ENCODE peak calls at places on chromosomes 16 and 17, in ten cellular contexts. K is CD8-positive, alpha-beta T cell; Y is A549; F is tibial artery; H is iPS DF 6.9; G is CD4-positive, alpha-beta memory T cell; A is neuronal stem cell; Z is IMR-90; R is pancreas; J is suprapubic skin. U is an unnamed sample.

GRCh38 chr17:43398724-43399595 is at the start of gene ARL4D:
- DNase-seq in K (peak; percentile 83), G (peak; percentile 77), Z (peak; percentile 70), F (peak; percentile 92), J (peak; percentile 94), Y (peak; percentile 82), H (peak; percentile 52), A (peak; percentile 86), R (peak; percentile 87), U (peak; percentile 93)

GRCh38 chr17:77163521-77164280 is 22.9 kb downstream of the SEC14L1 start:
- DNase-seq in F (no peak), A (no peak), Y (no peak), H (no peak), K (no peak), Z (no peak), J (no peak), R (no peak), G (no peak), U (no peak)

GRCh38 chr16:89720520-89720858 is 209 bp downstream of the VPS9D1 start:
- DNase-seq in Y (no peak), F (no peak), J (no peak), Z (no peak), G (no peak), R (peak; percentile 78), H (no peak), A (peak; percentile 63), K (peak; percentile 15), U (peak; percentile 40)

GRCh38 chr16:30941600-30942420 is 7.1 kb upstream of the ORAI3 start:
- DNase-seq in Z (peak; percentile 58), G (peak; percentile 60), J (peak; percentile 86), F (no peak), R (peak; percentile 85), H (no peak), Y (peak; percentile 77), A (peak; percentile 56), K (peak; percentile 43), U (peak; percentile 84)

GRCh38 chr16:12971216-12971615 is 69.8 kb downstream of the SHISA9 start:
- DNase-seq in K (no peak), Z (no peak), Y (peak; percentile 61), R (no peak), F (no peak), A (no peak), G (no peak), J (no peak), H (no peak), U (no peak)

GRCh38 chr17:78611636-78612035 is 34.4 kb upstream of the DNAH17 start:
- DNase-seq in R (no peak), J (no peak), G (no peak), F (no peak), A (no peak), H (no peak), K (no peak), Z (peak; percentile 59), Y (no peak), U (no peak)

GRCh38 chr16:46482895-46483294 is 138.3 kb downstream of the SHCBP1 start:
- DNase-seq in H (no peak), A (no peak), Z (no peak), F (no peak), G (no peak), Y (peak; percentile 4), R (no peak), K (no peak), J (no peak), U (no peak)

GRCh38 chr17:8137645-8138342 is 13.9 kb upstream of the HES7 start:
- DNase-seq in Y (no peak), H (no peak), G (no peak), A (no peak), F (peak; percentile 23), R (peak; percentile 12), K (no peak), Z (no peak), J (peak; percentile 64), U (no peak)

GRCh38 chr16:56932588-56933265 is 785 bp downstream of the HERPUD1 start:
- DNase-seq in A (peak; percentile 45), Y (peak; percentile 81), G (peak; percentile 38), Z (peak; percentile 69), R (peak; percentile 79), H (no peak), K (peak; percentile 31), F (peak; percentile 94), J (peak; percentile 89), U (peak; percentile 81)

GRCh38 chr17:80797741-80798594 is 193.7 kb upstream of the CHMP6 start:
- DNase-seq in J (no peak), H (no peak), R (no peak), G (no peak), Z (no peak), F (no peak), Y (no peak), K (no peak), A (no peak), U (no peak)

DNA sequence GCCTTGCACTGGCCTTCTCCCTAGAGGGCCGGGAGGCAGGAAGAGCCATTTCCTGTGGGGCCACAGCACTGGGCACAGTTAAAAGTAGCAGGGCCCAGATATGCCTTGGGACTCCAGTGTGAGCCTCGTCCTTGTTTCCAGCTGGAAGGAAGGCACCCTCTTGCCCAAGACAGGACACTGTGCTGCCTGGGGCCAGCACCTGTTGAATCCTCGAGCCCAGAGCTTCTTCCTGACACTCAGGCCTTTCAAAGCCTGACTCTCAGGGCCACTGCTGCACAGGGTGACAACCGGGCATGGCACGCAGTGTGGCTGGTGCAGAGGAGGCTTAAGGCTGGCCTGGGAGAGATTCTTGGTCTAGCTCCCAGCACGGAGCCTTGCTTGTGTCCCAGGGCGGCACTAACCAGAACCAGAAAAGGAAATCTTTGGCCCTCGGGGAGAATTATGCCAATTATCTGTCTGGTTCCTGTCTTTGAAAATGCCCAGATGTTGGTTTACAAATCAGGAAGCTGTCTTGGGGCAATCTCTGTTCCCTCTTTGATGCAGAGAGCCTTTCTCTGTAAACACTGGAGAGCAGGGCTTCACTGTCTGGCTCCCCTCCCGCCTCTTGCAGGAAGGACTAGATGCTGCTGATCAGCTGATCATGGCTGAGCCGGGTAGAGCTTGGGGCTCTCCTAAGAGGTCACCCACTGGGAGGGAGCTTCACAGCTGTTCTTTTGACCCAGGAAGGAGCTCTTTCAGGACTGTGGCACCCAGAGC is 11.1 kb downstream of the LDHD start:
- DNase-seq in G (no peak), F (peak; percentile 69), H (no peak), Y (no peak), R (no peak), Z (peak; percentile 37), A (no peak), J (peak; percentile 69), K (no peak), U (no peak)
- H3K4me1 ChIP-seq in G (peaks cover 61% of the 10 kb centered on the region), F (peaks cover 25% of the 10 kb centered on the region), H (peaks cover 2% of the 10 kb centered on the region), Y (peaks cover 26% of the 10 kb centered on the region), R (peaks cover 19% of the 10 kb centered on the region), Z (peaks cover 43% of the 10 kb centered on the region), A (peaks cover 15% of the 10 kb centered on the region), J (peaks cover 57% of the 10 kb centered on the region), K (peaks cover 20% of the 10 kb centered on the region), U (no peaks in the 10 kb centered on the region)

GRCh38 chr17:56173958-56174357 is 20.7 kb downstream of the ANKFN1 start:
- DNase-seq in A (no peak), Y (no peak), F (no peak), J (no peak), G (no peak), Z (no peak), K (no peak), R (no peak), H (no peak), U (no peak)
- H3K9me3 ChIP-seq in A (no peaks in the 10 kb centered on the region), Y (no peaks in the 10 kb centered on the region), F (no peaks in the 10 kb centered on the region), J (no peaks in the 10 kb centered on the region), G (no peaks in the 10 kb centered on the region), Z (no peaks in the 10 kb centered on the region), K (no peaks in the 10 kb centered on the region), R (no peaks in the 10 kb centered on the region), H (no peaks in the 10 kb centered on the region), U (no peaks in the 10 kb centered on the region)

DNA sequence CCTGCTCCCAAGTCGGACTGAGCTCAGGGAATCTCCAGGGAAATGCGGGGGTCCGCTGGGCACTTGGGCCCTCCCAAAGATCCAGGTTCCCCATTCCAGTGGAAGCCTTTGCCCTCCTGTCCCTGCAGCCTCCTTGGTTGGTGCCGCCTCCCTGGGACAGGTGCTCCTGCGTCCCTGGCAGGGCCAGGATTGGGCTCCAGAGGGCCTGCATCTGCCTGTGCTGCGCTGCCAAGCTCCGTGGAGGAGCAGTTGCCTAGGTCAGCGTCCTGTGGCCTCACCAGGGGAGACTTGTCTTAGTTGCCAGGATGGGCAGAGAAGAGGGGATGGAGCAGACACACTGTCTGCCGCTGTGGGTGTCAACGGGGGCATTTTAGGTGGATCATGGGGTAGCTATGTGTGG is 67.1 kb downstream of the MSI2 start:
- DNase-seq in R (no peak), G (no peak), K (no peak), Y (no peak), H (no peak), J (no peak), Z (no peak), F (no peak), A (no peak), U (no peak)
- H3K4me1 ChIP-seq in R (no peaks in the 10 kb centered on the region), G (no peaks in the 10 kb centered on the region), K (no peaks in the 10 kb centered on the region), Y (peaks cover under 1% of the 10 kb centered on the region), H (no peaks in the 10 kb centered on the region), J (no peaks in the 10 kb centered on the region), Z (no peaks in the 10 kb centered on the region), F (no peaks in the 10 kb centered on the region), A (peaks cover 23% of the 10 kb centered on the region), U (peaks cover 7% of the 10 kb centered on the region)

DNA sequence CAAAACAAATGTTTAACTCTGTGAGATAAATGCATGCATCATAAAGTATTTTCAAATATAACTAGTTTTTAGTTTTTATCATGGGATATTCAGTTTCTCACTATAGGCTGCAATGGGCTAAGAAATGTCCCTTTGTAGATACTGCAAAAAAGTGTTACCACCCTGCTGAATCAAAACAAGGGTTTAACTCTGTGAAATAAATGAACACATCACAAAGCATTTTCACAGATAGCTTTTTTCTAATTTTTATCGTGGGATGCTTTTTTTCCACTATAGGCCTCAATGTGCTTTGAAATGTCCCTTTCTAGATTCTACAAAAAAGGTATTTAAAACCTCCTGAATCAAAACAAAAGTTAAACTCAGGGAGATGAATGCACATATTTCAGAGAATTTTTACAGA is 541.1 kb downstream of the KCNJ18 start:
- DNase-seq in J (no peak), G (no peak), F (no peak), H (no peak), Y (no peak), Z (no peak), A (no peak), K (no peak), R (no peak), U (no peak)
- H3K9me3 ChIP-seq in J (no peaks in the 10 kb centered on the region), G (no peaks in the 10 kb centered on the region), F (no peaks in the 10 kb centered on the region), H (no peaks in the 10 kb centered on the region), Y (no peaks in the 10 kb centered on the region), Z (peaks cover 1% of the 10 kb centered on the region), A (no peaks in the 10 kb centered on the region), K (no peaks in the 10 kb centered on the region), R (no peaks in the 10 kb centered on the region), U (peaks cover 3% of the 10 kb centered on the region)

U was measured in HAP-1.